ENCODE peak calls at places on chromosomes 13 and 19, in five cellular contexts. E is mucosa of descending colon, P is Peyer's patch, T is cardiac fibroblast, Y is tibial nerve. G is an unnamed sample.

GRCh38 chr13:34435338-34435737 is 506.7 kb upstream of the NBEA start:
- DNase-seq in E (no peak), P (no peak), T (peak; percentile 22), Y (no peak), G (no peak)

GRCh38 chr19:18017275-18018083 is 9.5 kb downstream of the ARRDC2 start:
- DNase-seq in E (peak; percentile 14), P (no peak), T (peak; percentile 47), Y (no peak), G (no peak)

GRCh38 chr13:65966991-65967451 is 1263.1 kb downstream of the PCDH9 start:
- DNase-seq in E (no peak), P (no peak), T (peak; percentile 76), Y (no peak), G (no peak)

GRCh38 chr19:14103310-14103709 is 12.8 kb upstream of the SAMD1 start:
- DNase-seq in E (no peak), P (no peak), T (no peak), Y (no peak), G (no peak)

GRCh38 chr19:5292453-5292842 is 48.2 kb downstream of the PTPRS start:
- DNase-seq in E (no peak), P (no peak), T (no peak), Y (no peak), G (no peak)

GRCh38 chr13:44818428-44818827 is 170.8 kb downstream of the NUFIP1 start:
- DNase-seq in E (no peak), P (no peak), T (peak; percentile 51), Y (no peak), G (no peak)

GRCh38 chr13:112928958-112929777 is 39.8 kb upstream of the MCF2L start:
- DNase-seq in E (no peak), P (peak; percentile 80), T (peak; percentile 23), Y (no peak), G (no peak)

GRCh38 chr13:41621716-41622508 is 164.6 kb downstream of the RGCC start:
- DNase-seq in E (no peak), P (no peak), T (peak; percentile 48), Y (no peak), G (no peak)

GRCh38 chr19:27748551-27749152 is 1464.3 kb downstream of the UQCRFS1 start:
- DNase-seq in E (no peak), P (no peak), T (peak; percentile 6), Y (no peak), G (peak; percentile 14)
- TF ChIP-seq CTCF in E (no peak), P (no peak), T (no peak), Y (no peak), G (no peak)

GRCh38 chr13:24863748-24864540 is 100.0 kb downstream of the RNF17 start:
- DNase-seq in E (no peak), P (no peak), T (no peak), Y (no peak), G (no peak)

GRCh38 chr13:24860775-24861174 is 96.8 kb downstream of the RNF17 start:
- DNase-seq in E (no peak), P (no peak), T (no peak), Y (no peak), G (no peak)

GRCh38 chr13:24854311-24854710 is 90.3 kb downstream of the RNF17 start:
- DNase-seq in E (no peak), P (no peak), T (no peak), Y (no peak), G (no peak)

GRCh38 chr13:24861617-24862362 is 97.8 kb downstream of the RNF17 start:
- DNase-seq in E (no peak), P (no peak), T (no peak), Y (no peak), G (no peak)

DNA sequence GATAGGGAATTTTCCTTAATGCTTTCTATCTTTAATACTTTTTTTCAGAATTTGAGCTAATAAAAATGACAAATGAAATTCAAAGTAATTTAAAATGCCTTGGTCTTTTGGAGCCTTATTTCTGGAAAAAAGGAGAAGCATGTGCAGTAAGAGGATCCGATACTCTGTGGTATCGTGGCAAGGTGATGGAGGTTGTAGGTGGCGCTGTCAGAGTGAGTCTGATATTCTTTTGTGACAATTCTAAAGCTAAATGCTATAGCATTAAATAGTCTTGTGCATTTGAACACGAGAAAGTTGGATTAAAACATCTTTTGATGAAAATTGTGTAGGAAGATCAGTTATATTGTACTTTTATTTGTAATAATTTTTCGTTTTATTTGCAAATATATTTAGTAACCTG is 95.0 kb downstream of the RNF17 start:
- DNase-seq in E (no peak), P (no peak), T (no peak), Y (no peak), G (no peak)
- TF ChIP-seq CTCF in E (no peak), P (no peak), T (no peak), Y (no peak), G (no peak)

GRCh38 chr19:56348289-56348877 is 33.7 kb upstream of the ZSCAN5A start:
- DNase-seq in E (no peak), P (no peak), T (peak; percentile 43), Y (no peak), G (no peak)
- TF ChIP-seq CTCF in E (no peak), P (peak; percentile 16), T (peak; percentile 39), Y (no peak), G (peak; percentile 26)

DNA sequence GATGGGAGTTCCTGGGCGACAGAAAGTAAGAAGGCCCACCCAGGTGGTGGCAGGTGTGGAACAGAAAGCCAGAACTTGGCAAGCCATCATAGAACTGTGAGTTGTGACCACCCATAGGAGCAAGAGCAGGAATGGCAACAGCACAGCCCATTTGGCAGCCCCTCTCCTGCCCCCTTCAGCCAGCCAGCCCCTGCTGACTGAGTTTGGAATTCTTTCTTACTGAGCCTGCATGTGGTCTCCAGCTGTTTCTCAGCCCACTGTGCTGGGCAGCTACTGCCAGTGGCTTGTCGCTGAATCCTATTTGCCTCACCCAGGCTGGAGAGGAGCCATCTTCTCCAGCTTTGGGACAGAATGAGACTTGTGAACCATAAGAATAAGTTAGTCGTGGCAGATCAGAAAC is 28.3 kb downstream of the CNMD start:
- DNase-seq in E (no peak), P (no peak), T (no peak), Y (no peak), G (no peak)
- TF ChIP-seq CTCF in E (no peak), P (no peak), T (no peak), Y (no peak), G (no peak)

DNA sequence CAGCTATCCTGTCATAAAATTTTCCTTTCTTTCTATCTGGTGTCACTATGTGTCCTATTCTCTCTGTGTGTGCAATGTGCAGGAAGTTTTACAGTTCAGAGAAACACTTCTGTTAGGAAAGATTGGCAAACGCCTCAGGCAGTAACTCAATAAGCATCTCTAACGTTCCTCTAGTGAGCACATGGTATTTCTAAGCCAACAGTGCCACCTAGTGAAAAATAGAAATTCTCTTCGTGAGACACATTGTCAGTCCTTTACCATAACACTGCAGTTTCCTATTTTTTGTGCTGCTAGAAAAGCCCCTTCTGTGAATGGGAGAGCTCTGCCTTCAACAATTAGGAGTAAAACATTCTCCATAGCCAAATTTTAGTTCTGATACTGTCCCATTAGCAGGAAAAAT is 50.7 kb downstream of the ZNF723 start:
- DNase-seq in E (no peak), P (no peak), T (peak; percentile 49), Y (no peak), G (no peak)
- TF ChIP-seq CTCF in E (no peak), P (no peak), T (peak; percentile 22), Y (peak; percentile 56), G (no peak)

GRCh38 chr13:80278706-80279105 is 62.2 kb downstream of the SPRY2 start:
- DNase-seq in E (no peak), P (no peak), T (no peak), Y (no peak), G (no peak)

GRCh38 chr13:80273717-80274116 is 67.2 kb downstream of the SPRY2 start:
- DNase-seq in E (no peak), P (no peak), T (no peak), Y (no peak), G (no peak)

GRCh38 chr13:80274643-80275042 is 66.3 kb downstream of the SPRY2 start:
- DNase-seq in E (no peak), P (no peak), T (no peak), Y (no peak), G (no peak)

GRCh38 chr13:80276371-80277289 is 64.3 kb downstream of the SPRY2 start:
- DNase-seq in E (no peak), P (no peak), T (peak; percentile 67), Y (no peak), G (no peak)
- TF ChIP-seq CTCF in E (no peak), P (no peak), T (peak; percentile 22), Y (no peak), G (no peak)

DNA sequence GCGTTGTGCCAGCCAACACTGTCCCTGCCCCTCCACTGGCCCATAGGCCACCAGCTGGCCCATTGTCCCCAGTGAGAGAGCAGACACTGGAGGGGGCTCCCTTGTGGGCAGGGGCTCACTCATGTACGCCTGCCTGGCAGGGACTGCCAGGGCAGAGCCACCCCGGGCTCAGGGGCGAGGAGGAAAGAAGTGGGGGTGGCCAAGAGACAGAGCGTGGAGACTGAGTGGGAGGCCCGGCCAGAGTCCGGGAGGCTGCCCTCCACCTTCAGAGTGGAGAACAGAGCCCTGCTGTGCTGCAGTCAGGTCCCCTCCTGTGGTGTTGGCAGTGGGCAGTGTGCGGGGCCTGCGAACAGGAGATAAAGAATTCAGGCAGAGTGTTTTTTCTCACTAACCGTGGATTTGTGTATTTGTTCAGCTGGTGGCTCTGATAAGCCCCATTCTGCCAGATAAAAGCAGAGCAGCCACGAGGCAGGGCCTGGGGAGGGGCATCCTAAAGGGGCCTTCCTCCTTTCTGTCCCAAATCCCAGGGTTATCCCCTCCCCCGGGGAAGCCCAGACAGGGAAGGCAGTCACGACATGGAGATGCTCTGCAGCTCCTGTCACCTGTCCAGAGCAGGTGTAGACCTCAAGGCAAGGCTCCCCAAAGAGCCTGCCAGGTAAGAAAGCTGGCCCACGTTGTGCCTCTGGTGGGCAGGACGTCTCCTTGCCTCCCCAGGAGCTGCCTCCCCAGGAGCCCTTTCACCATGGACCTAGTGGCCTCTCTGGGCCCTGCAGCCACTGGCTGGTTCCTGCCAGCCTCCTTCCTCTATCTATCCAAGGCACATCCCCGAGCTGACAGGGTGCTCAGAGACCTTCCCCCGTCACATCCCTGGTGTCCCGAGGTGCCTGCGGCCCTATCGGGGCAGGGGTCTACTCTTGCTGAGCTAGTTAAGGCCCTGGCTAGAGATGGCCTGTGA is 33.0 kb downstream of the LYL1 start:
- DNase-seq in E (no peak), P (no peak), T (no peak), Y (no peak), G (no peak)
- TF ChIP-seq CTCF in E (no peak), P (peak; percentile 9), T (no peak), Y (no peak), G (no peak)